ENCODE peak calls at places on chromosomes 6 and 20, in five cellular contexts. E, V, L, C and T are unnamed samples. For H3K9me3 and H3K4me1, the result is how much of the 10 kb centered on the place peaks cover.

GRCh38 chr6:6494677-6495076 is 93.8 kb upstream of the LY86 start:
- DNase-seq in L (peak), V (no peak), E (peak), C (no peak), T (no peak)

GRCh38 chr6:67880939-67881705 is 754.0 kb upstream of the ADGRB3 start:
- DNase-seq in L (no peak), V (no peak), E (no peak), C (peak), T (no peak)

GRCh38 chr6:44630125-44631028 is 242.9 kb downstream of the CDC5L start:
- DNase-seq in E (peak), L (peak), C (peak), V (no peak), T (no peak)

GRCh38 chr20:4962257-4962855 is 39.0 kb downstream of the SLC23A2 start:
- DNase-seq in L (no peak), E (no peak), C (no peak), V (peak), T (peak)

GRCh38 chr20:20277772-20278382 is 90.0 kb upstream of the INSM1 start:
- DNase-seq in L (no peak), V (no peak), C (no peak), E (no peak), T (no peak)

GRCh38 chr6:106730672-106731071 is 101.3 kb downstream of the QRSL1 start:
- DNase-seq in L (no peak), C (no peak), V (no peak), E (no peak), T (no peak)

GRCh38 chr6:11410539-11411307 is 126.8 kb upstream of the TMEM170B start:
- DNase-seq in C (no peak), L (no peak), E (peak), V (no peak), T (no peak)

GRCh38 chr20:58546756-58547526 is 31.7 kb upstream of the APCDD1L start:
- DNase-seq in L (no peak), C (no peak), E (no peak), V (no peak), T (peak)

GRCh38 chr6:42326248-42326647 is 108.6 kb upstream of the MRPS10 start:
- DNase-seq in C (no peak), V (no peak), E (no peak), L (no peak), T (no peak)

GRCh38 chr6:167500961-167501360 is 176.1 kb downstream of the TTLL2 start:
- DNase-seq in V (no peak), L (no peak), E (no peak), C (no peak), T (no peak)

GRCh38 chr6:167504412-167504961 is 179.6 kb downstream of the TTLL2 start:
- DNase-seq in C (no peak), E (no peak), V (no peak), L (no peak), T (no peak)

GRCh38 chr6:167501831-167502385 is 177.0 kb downstream of the TTLL2 start:
- DNase-seq in E (no peak), C (no peak), V (no peak), L (no peak), T (peak)

GRCh38 chr6:167505199-167505598 is 180.3 kb downstream of the TTLL2 start:
- DNase-seq in E (no peak), L (no peak), V (no peak), C (no peak), T (no peak)

DNA sequence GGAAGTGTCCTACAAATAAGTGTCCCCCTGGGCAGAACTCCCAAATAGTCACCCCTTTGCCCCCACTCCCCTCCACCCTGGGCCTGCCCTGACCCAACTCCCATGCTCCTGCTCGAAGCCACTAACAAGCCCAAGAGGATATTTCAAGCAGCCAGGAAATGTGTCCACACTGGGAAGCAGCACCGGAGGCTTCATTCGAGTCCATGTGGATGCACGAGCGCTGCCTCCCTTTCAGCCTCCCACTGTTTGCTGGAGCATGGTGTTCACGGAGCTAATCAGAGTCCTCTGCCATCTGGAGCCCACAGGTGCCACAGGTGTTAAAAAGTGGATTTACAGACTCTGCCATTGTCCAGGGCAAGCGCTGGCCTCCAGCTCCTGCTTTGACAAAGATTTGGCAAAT is 177.6 kb downstream of the TTLL2 start:
- DNase-seq in C (no peak), V (no peak), E (no peak), L (no peak), T (no peak)
- H3K9me3 ChIP-seq in C (under half), V (under half), E (under half), L (under half), T (under half)

DNA sequence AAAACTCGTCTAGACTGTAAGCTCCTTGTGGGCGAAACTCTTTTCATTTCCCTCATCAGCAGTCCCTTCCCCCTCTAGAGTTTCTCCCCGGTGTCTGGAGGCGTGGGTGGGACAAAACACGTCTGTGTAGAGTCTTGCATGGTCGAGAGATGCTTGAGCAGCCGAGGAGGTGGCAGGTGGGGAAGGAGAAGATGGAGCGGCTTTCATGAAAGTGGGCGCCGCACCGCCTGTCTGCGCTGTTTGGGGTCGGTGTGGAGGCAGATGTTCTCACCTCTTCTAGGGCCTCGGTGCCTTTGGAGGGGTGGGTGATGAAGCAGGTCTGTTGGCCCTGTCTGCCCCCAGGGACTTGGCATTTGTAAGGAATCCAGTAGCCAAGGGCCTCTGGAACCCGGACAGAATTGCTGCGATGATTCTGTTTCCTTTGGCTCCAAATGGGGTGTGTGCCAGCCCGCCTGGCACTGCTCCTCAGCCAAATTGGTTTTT is 1.2 kb downstream of the BRPF3 start:
- DNase-seq in L (peak), V (no peak), C (no peak), E (peak), T (no peak)
- H3K27ac ChIP-seq in L (no peak), V (peak), C (no peak), E (no peak), T (peak)

DNA sequence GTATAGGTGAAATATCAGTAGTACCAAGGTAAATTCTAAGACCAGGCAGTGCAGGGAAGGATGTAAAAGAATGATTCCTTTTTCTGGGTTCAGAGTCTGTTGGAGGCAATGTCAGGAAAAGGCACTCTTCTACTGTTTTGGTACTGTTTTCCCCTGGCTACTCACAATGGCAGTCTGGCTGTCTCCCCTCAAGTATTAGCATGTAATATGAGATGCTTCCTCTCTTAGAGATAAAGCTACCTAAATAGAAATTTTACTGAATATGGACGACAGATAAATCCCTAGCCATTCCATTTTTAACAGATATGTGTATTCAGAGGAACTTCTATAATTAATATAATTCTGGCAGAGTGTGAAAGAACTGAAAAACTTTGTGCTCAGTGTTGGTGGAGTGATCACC is 3.5 kb downstream of the RNF8 start:
- DNase-seq in E (no peak), V (no peak), C (no peak), L (no peak), T (no peak)
- H3K4me1 ChIP-seq in E (under half), V (under half), C (under half), L (under half), T (under half)

GRCh38 chr20:23222531-23223200 is 127.9 kb upstream of the NXT1 start:
- DNase-seq in V (no peak), C (no peak), L (no peak), E (peak), T (no peak)
- H3K9me3 ChIP-seq in V (under half), C (under half), L (under half), E (under half), T (under half)

GRCh38 chr6:169445227-169445626 is 191.6 kb upstream of the THBS2 start:
- DNase-seq in V (no peak), L (no peak), C (no peak), E (no peak), T (no peak)
- H3K27ac ChIP-seq in V (no peak), L (no peak), C (no peak), E (no peak), T (no peak)

DNA sequence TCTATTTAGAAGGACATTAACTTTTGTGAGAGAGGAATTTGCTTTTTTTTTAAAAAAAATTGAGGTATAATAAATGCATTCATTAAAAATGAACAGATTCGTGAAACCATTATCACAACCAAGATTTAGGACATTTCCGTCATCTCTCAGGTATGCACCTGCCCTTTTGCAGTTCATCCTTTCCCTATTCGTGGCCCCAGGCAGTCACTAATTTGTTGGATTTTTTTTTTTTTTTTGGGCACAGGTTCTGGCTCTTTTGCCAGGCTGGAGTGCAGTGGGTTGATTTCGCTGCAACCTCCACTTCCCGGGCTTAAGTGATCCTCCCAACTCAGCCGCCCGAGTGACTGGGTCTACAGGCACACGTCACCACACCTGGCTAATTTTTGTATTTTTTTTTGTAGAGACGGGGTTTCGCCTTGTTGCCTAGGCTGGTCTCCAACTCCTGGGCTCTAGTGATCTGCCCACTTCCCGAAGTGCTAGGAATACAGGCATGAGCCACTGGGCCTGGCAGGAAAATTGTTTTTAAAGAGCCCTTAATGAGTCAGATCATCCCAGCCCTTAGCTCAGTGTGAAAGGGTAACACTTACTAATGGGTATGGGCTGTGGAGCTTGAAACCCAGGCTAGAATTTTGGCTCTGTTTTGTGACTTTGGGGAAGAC is 9.2 kb downstream of the PHF3 start:
- DNase-seq in E (peak), C (no peak), L (no peak), V (no peak), T (no peak)
- H3K4me1 ChIP-seq in E (under half), C (under half), L (under half), V (half or more), T (under half)

GRCh38 chr20:63458170-63459069 is 14.0 kb downstream of the KCNQ2 start:
- DNase-seq in V (no peak), C (no peak), E (no peak), L (no peak), T (no peak)
- H3K9me3 ChIP-seq in V (under half), C (under half), E (under half), L (under half), T (under half)

GRCh38 chr20:56360133-56360898 is 1.5 kb downstream of the FAM210B start:
- DNase-seq in L (no peak), E (no peak), C (no peak), V (no peak), T (no peak)

GRCh38 chr20:56358600-56359211 is at the start of gene FAM210B:
- DNase-seq in C (peak), V (peak), L (peak), E (peak), T (peak)

GRCh38 chr20:56360899-56361199 is 2.1 kb downstream of the FAM210B start:
- DNase-seq in C (no peak), E (no peak), L (no peak), V (no peak), T (no peak)

GRCh38 chr20:56358070-56358469 is 704 bp upstream of the FAM210B start:
- DNase-seq in E (peak), V (no peak), C (no peak), L (no peak), T (no peak)

DNA sequence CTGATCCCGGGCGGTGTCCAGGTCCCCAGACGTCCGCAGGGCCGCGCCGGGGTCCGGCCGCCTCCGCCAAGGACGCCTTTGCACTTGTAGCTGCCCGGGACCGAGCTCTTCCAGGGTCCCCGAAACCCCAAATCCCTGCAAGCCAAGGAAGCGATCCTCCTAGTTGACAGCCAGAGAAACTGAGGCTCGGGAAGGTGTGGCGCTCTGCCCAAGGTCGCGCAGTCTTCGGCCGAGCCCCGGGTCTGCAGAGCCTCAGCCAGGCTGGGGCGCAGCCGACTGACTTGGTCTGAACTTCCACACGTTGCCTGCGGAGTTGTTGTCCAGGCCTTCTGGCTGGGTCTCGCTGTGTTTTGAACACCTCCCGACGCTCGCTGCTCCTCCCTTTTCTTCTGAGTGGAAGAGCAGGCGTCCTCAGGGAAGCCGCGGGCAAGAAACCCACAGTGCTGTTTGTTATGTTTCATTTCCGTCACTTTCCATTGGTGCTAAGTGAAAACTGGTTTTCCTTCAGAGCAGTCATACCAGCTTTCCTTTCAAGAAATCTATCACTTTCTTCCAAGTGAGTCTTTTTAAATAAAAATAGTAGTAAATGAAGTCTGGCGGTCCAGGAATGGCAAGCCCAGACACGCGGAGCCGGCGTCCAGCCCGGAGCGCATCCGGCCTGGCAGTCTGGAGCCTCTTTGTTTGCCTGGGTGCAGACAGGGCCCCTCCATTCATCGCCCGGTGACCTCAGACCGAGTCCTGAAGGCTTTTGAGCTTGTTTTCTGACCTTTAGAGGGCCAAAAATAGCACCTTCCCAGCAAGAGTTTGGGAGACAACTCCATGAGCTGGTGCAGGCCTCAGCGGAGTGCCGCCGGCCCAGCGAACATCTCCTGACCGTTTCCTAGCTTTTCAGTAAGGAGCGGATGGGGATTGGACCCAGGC is 698 bp downstream of the FAM210B start:
- DNase-seq in V (peak), L (peak), C (peak), E (peak), T (peak)
- H3K27ac ChIP-seq in V (no peak), L (peak), C (peak), E (peak), T (peak)